ENCODE peak calls at places on chromosomes 2 and 18, in six cellular contexts. P is neuronal stem cell, N is foreskin keratinocyte, O is tibial artery, H is breast epithelium, S is cardiac muscle cell. D is an unnamed sample.

GRCh38 chr2:235324324-235324723 is 169.5 kb upstream of the AGAP1 start:
- DNase-seq in P (no peak), H (no peak), S (peak), O (no peak), N (no peak), D (no peak)

GRCh38 chr2:70645733-70646420 is 92.3 kb upstream of the TGFA start:
- DNase-seq in N (no peak), O (no peak), P (no peak), S (no peak), H (no peak), D (no peak)

GRCh38 chr2:101047774-101048173 is 45.7 kb downstream of the RPL31 start:
- DNase-seq in N (no peak), S (peak), O (no peak), H (no peak), P (no peak), D (no peak)

GRCh38 chr2:173357351-173357750 is 2.7 kb downstream of the CDCA7 start:
- DNase-seq in H (no peak), P (no peak), N (no peak), O (no peak), S (no peak), D (no peak)

GRCh38 chr2:174617120-174617519 is 19.5 kb upstream of the WIPF1 start:
- DNase-seq in P (no peak), S (no peak), N (no peak), O (peak), H (no peak), D (no peak)

GRCh38 chr2:88199912-88200682 is 30.0 kb downstream of the THNSL2 start:
- DNase-seq in N (no peak), S (peak), P (peak), H (no peak), O (no peak), D (peak)

GRCh38 chr2:173058097-173058496 is 17.5 kb upstream of the MAP3K20 start:
- DNase-seq in P (no peak), S (peak), O (no peak), N (no peak), H (no peak), D (no peak)

GRCh38 chr2:175478369-175478768 is 296.9 kb upstream of the ATP5MC3 start:
- DNase-seq in O (no peak), H (no peak), P (no peak), S (no peak), N (peak), D (no peak)

GRCh38 chr2:224545884-224546644 is 39.1 kb downstream of the CUL3 start:
- DNase-seq in P (no peak), N (no peak), H (no peak), O (no peak), S (peak), D (no peak)

GRCh38 chr2:95728878-95729511 is 137.2 kb downstream of the TRIM43 start:
- DNase-seq in H (peak), P (peak), N (peak), O (peak), S (peak), D (peak)

GRCh38 chr2:69437751-69438154 is 518 bp upstream of the NFU1 start:
- DNase-seq in N (peak), O (peak), S (no peak), P (no peak), H (no peak), D (peak)

GRCh38 chr2:199228887-199229819 is 228.6 kb downstream of the SATB2 start:
- DNase-seq in S (peak), O (no peak), H (no peak), P (no peak), N (peak), D (no peak)

GRCh38 chr2:60819155-60819862 is 62.1 kb upstream of the REL start:
- DNase-seq in S (no peak), H (no peak), O (no peak), P (no peak), N (no peak), D (peak)

GRCh38 chr2:136932700-136933099 is 167.4 kb downstream of the THSD7B start:
- DNase-seq in H (no peak), N (no peak), S (no peak), O (no peak), P (peak), D (no peak)

GRCh38 chr2:1868683-1869141 is 124.4 kb upstream of the PXDN start:
- DNase-seq in N (no peak), O (no peak), P (peak), S (no peak), H (no peak), D (no peak)

GRCh38 chr2:71889991-71890684 is 257.5 kb downstream of the CYP26B1 start:
- DNase-seq in H (no peak), N (no peak), P (no peak), O (no peak), S (peak), D (no peak)

GRCh38 chr2:69615969-69616368 is 27.6 kb downstream of the AAK1 start:
- DNase-seq in H (no peak), O (no peak), S (no peak), P (no peak), N (no peak), D (no peak)

GRCh38 chr18:31546476-31546875 is 45.2 kb upstream of the TTR start:
- DNase-seq in O (no peak), S (peak), P (no peak), N (no peak), H (no peak), D (no peak)

GRCh38 chr2:68860111-68860510 is 11.1 kb downstream of the BMP10 start:
- DNase-seq in S (no peak), H (no peak), O (no peak), P (no peak), N (no peak), D (no peak)

GRCh38 chr2:16106619-16107018 is 166.3 kb downstream of the MYCN start:
- DNase-seq in O (no peak), P (no peak), H (no peak), S (no peak), N (no peak), D (no peak)

GRCh38 chr2:9382604-9383235 is 40.6 kb downstream of the ITGB1BP1 start:
- DNase-seq in N (no peak), P (no peak), H (no peak), O (peak), S (no peak), D (no peak)

GRCh38 chr18:59691996-59692395 is 5.2 kb downstream of the CCBE1 start:
- DNase-seq in N (no peak), O (no peak), P (no peak), S (no peak), H (no peak), D (no peak)

GRCh38 chr2:85707304-85707703 is 13.1 kb downstream of the GNLY start:
- DNase-seq in P (peak), S (peak), O (peak), N (peak), H (no peak), D (peak)

GRCh38 chr18:44465337-44465736 is 215.4 kb upstream of the SETBP1 start:
- DNase-seq in N (no peak), S (no peak), H (no peak), O (no peak), P (no peak), D (no peak)

GRCh38 chr2:196586511-196586991 is 53.0 kb upstream of the CCDC150 start:
- DNase-seq in O (no peak), P (no peak), N (peak), S (peak), H (no peak), D (no peak)

GRCh38 chr18:45837283-45838070 is 12.0 kb downstream of the SIGLEC15 start:
- DNase-seq in O (no peak), H (peak), P (peak), N (no peak), S (peak), D (peak)

GRCh38 chr2:182324665-182325064 is 102.2 kb downstream of the PDE1A start:
- DNase-seq in N (no peak), S (peak), P (no peak), H (no peak), O (no peak), D (no peak)

GRCh38 chr2:172207916-172208315 is 105.2 kb upstream of the DLX2 start:
- DNase-seq in H (no peak), P (no peak), S (no peak), N (no peak), O (no peak), D (no peak)

GRCh38 chr2:231640646-231641111 is 48.0 kb downstream of the TEX44 start:
- DNase-seq in H (peak), P (no peak), O (peak), N (no peak), S (no peak), D (peak)

GRCh38 chr2:231642631-231643493 is 50.2 kb downstream of the TEX44 start:
- DNase-seq in S (peak), O (peak), N (peak), H (peak), P (no peak), D (peak)

GRCh38 chr2:231643494-231643888 is 50.8 kb downstream of the TEX44 start:
- DNase-seq in O (no peak), P (no peak), H (no peak), S (no peak), N (no peak), D (no peak)

GRCh38 chr2:231646471-231646870 is 53.8 kb downstream of the TEX44 start:
- DNase-seq in H (no peak), S (no peak), N (no peak), P (no peak), O (no peak), D (no peak)

DNA sequence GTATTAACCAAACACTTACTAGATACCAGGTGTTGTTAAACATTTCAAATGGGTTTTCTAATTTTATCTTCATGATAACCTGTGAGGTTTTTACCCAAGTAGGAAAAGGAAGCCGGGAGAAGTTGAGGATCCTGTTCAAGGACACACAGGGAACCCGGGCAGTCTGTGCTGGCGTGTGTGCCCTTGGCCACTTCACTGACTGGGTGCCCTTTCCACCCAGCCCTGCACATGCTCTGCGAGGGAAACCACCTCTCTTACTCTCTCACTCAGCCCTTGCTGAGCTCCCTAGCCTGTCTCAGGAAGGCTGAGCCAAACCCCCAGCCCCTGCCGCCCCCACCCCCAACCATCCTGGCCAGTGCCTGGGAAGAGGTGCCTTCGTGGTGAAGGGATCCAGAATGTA is 51.8 kb downstream of the TEX44 start:
- DNase-seq in P (no peak), O (no peak), N (no peak), S (no peak), H (no peak), D (peak)
- H3K27ac ChIP-seq in P (no peak), O (peak), N (no peak), S (peak), H (peak), D (peak)

DNA sequence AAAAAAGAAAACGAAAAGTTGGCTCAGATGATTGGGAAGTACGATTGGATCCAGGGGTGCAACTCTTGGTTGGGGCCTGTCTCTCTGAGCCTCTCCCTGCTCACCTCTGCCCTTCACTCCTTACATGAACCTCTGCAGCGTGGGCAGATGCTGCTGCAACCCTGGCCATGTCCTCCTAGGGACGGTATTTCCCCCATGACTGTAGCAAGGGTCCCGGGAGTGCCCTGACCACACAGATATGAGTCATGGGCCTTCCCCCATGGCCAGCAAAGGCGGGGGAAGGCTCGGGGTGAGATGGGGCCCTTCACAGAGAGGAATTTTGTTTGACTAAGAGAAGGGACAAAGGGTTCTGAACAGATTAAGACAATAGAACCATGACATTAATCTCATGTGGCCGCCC is 129.0 kb downstream of the NCK2 start:
- DNase-seq in O (no peak), H (no peak), S (peak), N (no peak), P (peak), D (no peak)
- H3K27ac ChIP-seq in O (no peak), H (no peak), S (no peak), N (no peak), P (no peak), D (no peak)

DNA sequence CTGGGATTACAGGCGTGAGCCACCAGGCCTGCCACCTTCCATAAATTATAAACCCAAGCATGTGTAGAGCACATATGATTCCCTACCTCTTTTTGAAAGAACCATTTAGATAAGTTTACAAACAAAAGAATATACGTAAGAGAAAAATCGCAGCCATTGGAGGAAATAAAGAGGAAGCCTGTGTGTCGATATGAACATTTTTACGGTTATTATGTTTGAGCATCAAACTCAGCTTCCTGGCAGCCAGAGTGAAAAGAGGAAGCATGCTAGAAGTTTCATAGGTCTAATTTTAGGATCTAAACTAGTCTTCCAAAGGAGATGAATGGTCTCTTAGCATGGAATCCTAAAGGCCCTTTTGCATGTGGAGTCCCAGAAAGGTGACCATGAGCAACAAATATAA is 104.3 kb downstream of the PLB1 start:
- DNase-seq in P (no peak), H (no peak), S (no peak), O (no peak), N (no peak), D (no peak)
- H3K27ac ChIP-seq in P (no peak), H (no peak), S (no peak), O (peak), N (no peak), D (peak)

GRCh38 chr2:241842067-241842415 is 16.7 kb downstream of the PDCD1 start:
- DNase-seq in O (no peak), P (no peak), H (no peak), S (no peak), N (no peak), D (no peak)
- H3K27ac ChIP-seq in O (no peak), P (no peak), H (no peak), S (no peak), N (no peak), D (no peak)

DNA sequence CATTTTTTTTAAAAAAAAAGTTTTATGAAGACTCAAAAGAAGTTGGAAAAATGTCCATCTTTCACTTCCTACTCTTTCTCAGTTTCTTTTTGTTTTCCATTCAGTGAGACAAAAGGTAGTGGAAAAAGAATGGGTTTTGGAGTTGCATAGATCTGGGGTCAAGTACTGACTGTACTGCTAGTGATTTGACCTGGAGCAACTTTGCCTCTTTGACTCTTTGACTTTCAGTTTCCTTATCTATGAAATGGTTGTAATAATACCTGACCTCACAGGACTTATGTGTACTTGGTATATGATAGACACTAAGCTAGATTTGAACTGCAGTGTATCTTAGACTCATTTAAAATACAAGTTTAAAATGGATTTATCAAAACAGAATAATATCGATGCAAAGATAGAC is 3.5 kb upstream of the KCNE4 start:
- DNase-seq in O (no peak), P (no peak), S (no peak), H (no peak), N (no peak), D (no peak)
- H3K27ac ChIP-seq in O (peak), P (no peak), S (no peak), H (no peak), N (no peak), D (no peak)